ENCODE peak calls at places on chromosomes 2 and 18, in ten cellular contexts. W, N, K, M, X, J, U, R, Q and B are unnamed samples.

GRCh38 chr2:149652520-149652919 is 64.9 kb upstream of the MMADHC start:
- DNase-seq in X (no peak), Q (no peak), U (no peak), N (no peak), R (no peak), M (no peak), J (no peak), K (no peak), W (no peak), B (no peak)

GRCh38 chr2:152384992-152385391 is 50.0 kb downstream of the FMNL2 start:
- DNase-seq in Q (no peak), U (no peak), N (no peak), W (no peak), X (no peak), J (no peak), K (no peak), M (no peak), R (no peak), B (no peak)

GRCh38 chr2:109410021-109410815 is 203.5 kb downstream of the SEPTIN10 start:
- DNase-seq in J (no peak), K (no peak), Q (no peak), X (no peak), W (no peak), R (no peak), N (no peak), U (no peak), M (no peak), B (no peak)

GRCh38 chr2:205477016-205477705 is 205.1 kb upstream of the NRP2 start:
- DNase-seq in R (no peak), Q (no peak), U (no peak), K (no peak), W (no peak), J (no peak), X (no peak), M (no peak), N (no peak), B (no peak)

GRCh38 chr2:46644690-46645385 is 165.5 kb downstream of the TMEM247 start:
- DNase-seq in K (no peak), R (no peak), N (no peak), J (no peak), W (no peak), Q (no peak), X (no peak), M (no peak), U (peak), B (no peak)

GRCh38 chr2:232543491-232543890 is 4.0 kb downstream of the CHRNG start:
- DNase-seq in M (no peak), Q (no peak), W (no peak), K (no peak), U (no peak), N (no peak), X (no peak), R (no peak), J (no peak), B (no peak)

GRCh38 chr2:96546797-96547196 is 10.2 kb downstream of the ARID5A start:
- DNase-seq in J (no peak), M (no peak), X (no peak), K (no peak), W (no peak), N (no peak), R (peak), U (no peak), Q (no peak), B (no peak)

GRCh38 chr2:70936165-70936978 is 672 bp downstream of the ATP6V1B1 start:
- DNase-seq in R (no peak), Q (no peak), W (no peak), N (no peak), K (no peak), X (peak), U (no peak), M (no peak), J (no peak), B (no peak)

GRCh38 chr2:11764920-11765319 is 18.5 kb downstream of the LPIN1 start:
- DNase-seq in U (no peak), M (no peak), N (no peak), Q (no peak), K (no peak), R (no peak), J (no peak), W (no peak), X (no peak), B (no peak)

GRCh38 chr2:72996152-72996502 is 75.4 kb downstream of the SFXN5 start:
- DNase-seq in X (no peak), N (no peak), K (no peak), Q (no peak), J (no peak), W (no peak), M (no peak), R (peak), U (no peak), B (no peak)

GRCh38 chr2:20674974-20675679 is 8.2 kb downstream of the GDF7 start:
- DNase-seq in Q (no peak), W (no peak), X (no peak), U (peak), M (no peak), R (no peak), K (no peak), N (no peak), J (peak), B (peak)

GRCh38 chr2:20675701-20676352 is 8.9 kb downstream of the GDF7 start:
- DNase-seq in J (no peak), K (no peak), R (no peak), W (no peak), Q (no peak), N (peak), U (peak), X (no peak), M (no peak), B (no peak)

GRCh38 chr2:20676353-20677215 is 9.6 kb downstream of the GDF7 start:
- DNase-seq in X (no peak), U (peak), J (no peak), R (no peak), Q (no peak), K (no peak), W (no peak), N (peak), M (no peak), B (no peak)

GRCh38 chr2:20678751-20679150 is 11.8 kb downstream of the GDF7 start:
- DNase-seq in U (no peak), Q (no peak), M (no peak), R (no peak), J (no peak), X (no peak), W (no peak), K (no peak), N (no peak), B (no peak)

DNA sequence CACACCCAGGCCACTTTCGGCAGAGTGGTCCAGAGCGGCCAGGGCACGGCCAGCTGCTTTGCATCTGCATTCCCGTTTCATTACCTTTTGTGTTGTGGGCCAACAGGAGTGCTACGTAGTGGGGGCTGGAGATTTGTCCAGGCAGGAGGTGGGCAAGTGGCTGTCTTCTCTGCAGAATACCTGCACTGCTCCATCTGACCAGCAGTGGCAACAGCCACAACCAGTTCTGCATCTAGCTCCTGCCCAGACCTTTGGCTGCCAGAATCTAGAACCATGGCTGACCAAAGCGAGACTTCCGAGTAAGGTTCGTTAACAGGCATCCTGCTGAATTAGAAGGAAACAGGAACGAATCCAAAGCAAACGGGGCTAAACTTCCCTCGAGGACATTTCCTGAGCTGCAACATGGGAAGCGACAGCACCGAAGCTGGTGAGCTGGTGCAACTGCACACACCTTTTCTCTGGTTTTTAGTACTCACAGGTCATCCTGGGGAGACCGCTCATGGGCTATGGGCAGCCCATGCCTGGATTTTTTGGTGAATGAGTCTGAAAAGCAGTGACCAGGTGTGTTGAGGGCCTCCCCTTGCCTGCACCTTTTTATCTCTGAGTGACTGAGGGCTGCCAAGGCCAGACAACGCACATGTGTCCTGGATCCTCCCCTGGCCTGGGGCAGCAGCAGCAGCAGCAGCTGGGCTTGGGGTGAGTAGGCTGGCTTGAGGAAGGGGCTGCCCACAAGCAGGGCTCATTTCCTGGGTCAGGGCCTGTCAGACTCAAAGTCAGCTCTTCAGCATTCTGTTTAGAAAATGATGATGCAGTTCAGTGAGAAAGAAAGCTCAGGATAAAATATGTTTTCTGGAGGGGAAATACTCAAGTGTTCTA is 10.6 kb downstream of the GDF7 start:
- DNase-seq in W (no peak), U (no peak), X (no peak), N (no peak), J (no peak), Q (no peak), K (no peak), M (no peak), R (no peak), B (peak)
- TF ChIP-seq CTCF in W (no peak), U (no peak), X (peak), N (no peak), J (no peak), Q (no peak), K (no peak), M (no peak), R (no peak), B (peak)

DNA sequence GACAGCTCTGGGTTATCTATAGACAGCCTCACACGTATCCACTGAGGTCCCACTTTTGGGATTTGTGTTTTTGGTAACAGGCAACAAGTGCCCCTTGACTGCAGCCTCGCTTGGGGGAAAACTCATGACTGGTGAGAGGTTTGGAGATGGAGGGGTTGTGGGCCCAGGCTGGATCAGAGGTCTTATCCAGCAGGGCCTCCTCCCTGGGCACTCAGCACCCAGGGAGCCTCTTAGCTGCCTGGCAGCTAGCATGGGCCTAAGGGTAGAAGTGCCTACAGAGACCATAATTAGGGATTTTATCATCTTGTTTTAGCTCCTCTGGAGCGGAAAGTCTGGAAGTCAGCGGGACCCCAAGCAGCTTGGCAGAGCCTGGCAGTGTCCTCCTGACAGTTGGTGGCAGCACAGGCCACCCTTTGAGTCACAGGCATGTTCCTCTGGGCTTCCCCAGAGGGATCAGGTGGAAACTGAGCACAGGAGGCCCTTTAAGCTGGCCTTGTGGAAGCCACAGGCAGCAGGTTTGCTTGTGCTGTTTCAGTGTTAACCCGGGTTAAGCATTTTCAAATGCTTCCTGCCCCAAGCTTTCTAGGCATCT is 143.1 kb downstream of the KCTD1 start:
- DNase-seq in R (no peak), N (peak), M (peak), J (peak), U (peak), K (no peak), W (no peak), Q (peak), X (no peak), B (no peak)
- TF ChIP-seq CTCF in R (peak), N (no peak), M (peak), J (peak), U (peak), K (no peak), W (no peak), Q (peak), X (peak), B (no peak)

GRCh38 chr2:240467659-240468299 is 32.3 kb downstream of the GPC1 start:
- DNase-seq in Q (no peak), U (no peak), R (peak), K (no peak), W (peak), J (peak), M (peak), X (no peak), N (no peak), B (peak)

GRCh38 chr2:240467149-240467642 is 31.7 kb downstream of the GPC1 start:
- DNase-seq in M (no peak), W (peak), R (no peak), J (no peak), K (no peak), X (no peak), Q (no peak), U (no peak), N (peak), B (no peak)

GRCh38 chr2:240468300-240469238 is 33.1 kb downstream of the GPC1 start:
- DNase-seq in W (peak), Q (no peak), X (no peak), U (no peak), M (no peak), R (no peak), N (peak), J (no peak), K (no peak), B (no peak)

GRCh38 chr2:240469747-240470146 is 34.3 kb downstream of the GPC1 start:
- DNase-seq in U (peak), W (no peak), R (no peak), M (no peak), N (peak), X (no peak), K (no peak), J (no peak), Q (no peak), B (no peak)

DNA sequence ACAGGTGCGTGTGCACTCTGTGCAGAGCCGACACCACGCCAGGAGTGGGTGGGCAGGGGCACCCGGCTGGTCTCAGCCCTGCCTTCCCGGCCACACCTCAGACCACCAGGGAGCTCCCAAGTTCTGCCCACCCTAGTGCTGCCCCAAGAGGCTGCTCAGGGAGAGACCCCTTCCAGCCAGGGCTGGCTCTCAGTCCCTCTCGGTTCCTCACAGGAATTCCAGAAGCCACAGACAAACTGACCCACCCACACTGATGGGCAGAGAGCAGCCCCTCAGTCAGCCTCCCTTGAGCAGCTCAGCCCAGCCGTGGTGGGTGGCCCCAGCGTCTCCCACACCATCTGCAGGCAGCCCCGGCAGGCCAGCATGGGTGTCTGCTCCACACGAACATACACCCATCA is 33.8 kb downstream of the GPC1 start:
- DNase-seq in X (no peak), J (no peak), U (no peak), M (no peak), N (no peak), R (no peak), W (no peak), Q (no peak), K (no peak), B (peak)
- TF ChIP-seq CTCF in X (peak), J (no peak), U (peak), M (no peak), N (no peak), R (no peak), W (no peak), Q (no peak), K (no peak), B (no peak)

DNA sequence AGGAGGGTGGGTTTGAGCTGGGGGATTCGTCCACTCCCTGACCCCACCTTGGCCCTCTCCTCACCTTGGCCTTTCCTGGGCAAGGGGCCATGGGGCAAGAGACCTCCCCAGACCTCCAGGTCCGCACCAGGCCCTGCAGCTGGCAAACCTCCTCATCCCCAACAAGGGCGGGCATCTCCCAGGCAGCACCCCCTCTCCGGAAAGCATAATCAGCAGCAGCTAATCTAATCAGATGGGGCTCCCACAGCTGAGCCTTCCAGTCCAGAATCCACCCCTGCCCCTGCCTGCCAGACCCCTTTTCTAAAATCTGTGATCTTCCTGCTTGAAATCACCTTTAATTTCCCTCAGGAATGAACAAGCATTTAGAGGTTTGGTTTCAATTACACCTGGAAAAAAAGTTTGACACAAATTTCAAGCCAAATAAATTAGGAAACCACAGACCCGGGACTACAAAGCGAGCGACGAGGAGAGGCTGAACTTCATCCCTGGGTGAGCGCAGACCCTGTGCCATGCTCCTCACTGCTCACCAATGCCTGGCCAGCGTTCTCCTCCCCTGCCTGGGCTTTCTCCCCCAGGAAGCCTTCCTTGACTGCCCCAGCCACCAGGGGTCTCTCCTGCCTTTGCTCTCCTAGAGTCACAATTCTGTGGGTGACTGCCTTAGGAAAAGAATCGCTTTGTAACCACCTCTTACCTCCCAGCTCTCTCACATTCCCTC is 143.0 kb upstream of the MYCN start:
- DNase-seq in J (no peak), Q (no peak), R (no peak), M (no peak), N (no peak), U (no peak), X (no peak), K (no peak), W (no peak), B (no peak)
- TF ChIP-seq CTCF in J (no peak), Q (peak), R (no peak), M (no peak), N (no peak), U (no peak), X (peak), K (no peak), W (no peak), B (no peak)

GRCh38 chr2:24830351-24830750 is 37.1 kb downstream of the CENPO start:
- DNase-seq in R (no peak), M (peak), Q (no peak), J (no peak), K (no peak), U (peak), X (no peak), W (no peak), N (peak), B (no peak)
- TF ChIP-seq CTCF in R (no peak), M (no peak), Q (no peak), J (no peak), K (no peak), U (no peak), X (no peak), W (no peak), N (no peak), B (no peak)

DNA sequence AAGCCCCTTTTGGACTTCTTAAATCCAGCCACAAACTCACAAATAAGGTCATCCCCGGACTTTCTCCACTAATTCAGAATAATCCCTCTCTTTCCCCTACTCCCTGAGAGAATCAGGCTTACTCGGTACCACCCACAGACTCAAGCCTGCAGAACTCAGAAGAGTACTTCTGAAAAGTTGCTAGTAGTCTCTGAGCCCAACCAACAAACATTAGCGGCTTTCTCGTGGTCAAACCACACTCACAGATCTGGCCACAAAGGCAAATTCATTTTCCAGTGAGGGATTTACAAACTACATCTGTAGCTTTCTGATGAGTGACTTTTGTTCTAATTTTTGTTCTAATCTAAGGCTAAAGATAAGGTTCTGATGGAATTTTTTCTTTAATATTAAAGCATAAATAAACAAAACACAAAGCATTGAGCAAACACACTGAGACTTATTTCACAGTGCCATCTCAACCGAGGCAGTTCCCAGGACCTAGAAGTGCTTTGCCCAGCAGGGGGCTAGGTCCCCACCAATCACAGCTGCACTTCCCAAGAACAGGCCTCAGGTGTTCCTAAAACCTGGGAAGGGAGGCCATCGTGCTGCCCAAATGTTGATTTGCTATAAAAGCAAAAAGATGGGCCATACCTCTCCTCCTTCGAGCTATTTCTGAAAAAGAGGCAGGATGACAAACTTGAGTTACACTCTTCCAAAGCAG is 110.7 kb downstream of the COLEC12 start:
- DNase-seq in R (no peak), J (no peak), Q (no peak), N (no peak), X (no peak), W (no peak), U (no peak), K (no peak), M (no peak), B (peak)
- TF ChIP-seq CTCF in R (no peak), J (no peak), Q (no peak), N (no peak), X (peak), W (no peak), U (no peak), K (no peak), M (no peak), B (no peak)